ENCODE peak calls at places on chromosomes 13 and 19, in nine cellular contexts. D, S, T, R, O, P, A, Y and U are unnamed samples.

GRCh38 chr19:48997972-48998371 is 4.3 kb downstream of the RUVBL2 start:
- DNase-seq in T (no peak), P (no peak), D (no peak), R (no peak), S (peak), A (no peak), O (peak), Y (no peak), U (no peak)

GRCh38 chr19:33507021-33507956 is 14.3 kb downstream of the PEPD start:
- DNase-seq in A (no peak), D (no peak), Y (no peak), R (no peak), S (no peak), O (no peak), T (no peak), P (no peak), U (no peak)

GRCh38 chr13:48231948-48232347 is 1.1 kb upstream of the ITM2B start:
- DNase-seq in S (no peak), T (no peak), P (no peak), D (no peak), Y (no peak), A (no peak), R (no peak), O (no peak), U (no peak)

GRCh38 chr13:99208185-99208584 is 7.5 kb downstream of the UBAC2 start:
- DNase-seq in Y (no peak), D (no peak), S (no peak), O (no peak), R (no peak), P (no peak), A (no peak), T (no peak), U (no peak)

GRCh38 chr13:23848019-23848418 is 41.2 kb downstream of the MIPEP start:
- DNase-seq in T (peak), A (no peak), R (no peak), Y (no peak), S (no peak), O (no peak), P (no peak), D (no peak), U (no peak)

GRCh38 chr19:1634242-1634937 is 18.0 kb downstream of the TCF3 start:
- DNase-seq in S (no peak), T (no peak), P (no peak), R (no peak), Y (no peak), O (no peak), A (no peak), D (no peak), U (no peak)

GRCh38 chr19:5534787-5535586 is 32.8 kb downstream of the TINCR start:
- DNase-seq in R (no peak), T (no peak), Y (no peak), S (peak), D (no peak), A (no peak), O (no peak), P (no peak), U (no peak)

GRCh38 chr19:19514881-19515763 is at the start of gene TSSK6:
- DNase-seq in R (no peak), Y (no peak), A (no peak), D (no peak), S (no peak), O (no peak), P (no peak), T (no peak), U (no peak)

GRCh38 chr19:3986260-3987041 is 1.2 kb upstream of the EEF2 start:
- DNase-seq in Y (peak), A (no peak), R (peak), O (peak), D (no peak), T (no peak), P (no peak), S (peak), U (no peak)